ENCODE peak calls at places on chromosomes 16 and 17, in nine cellular contexts. V is endothelial cell of umbilical vein, N is uterus, Z is IMR-90, B is transverse colon, O is A549, L is stomach, F is esophagus muscularis mucosa, X is HepG2. D is an unnamed sample.

GRCh38 chr17:32569171-32570080 is 82.6 kb downstream of the CDK5R1 start:
- DNase-seq in V (peak; percentile 5), N (no peak), Z (no peak), B (no peak), O (no peak), L (no peak), F (no peak), X (no peak), D (no peak)

GRCh38 chr16:27826081-27826892 is 237.2 kb downstream of the GSG1L start:
- DNase-seq in V (no peak), N (no peak), Z (no peak), B (no peak), O (no peak), L (no peak), F (no peak), X (no peak), D (no peak)

GRCh38 chr17:66885417-66885816 is 50.5 kb downstream of the CACNG5 start:
- DNase-seq in V (no peak), N (no peak), Z (peak; percentile 2), B (no peak), O (no peak), L (no peak), F (no peak), X (no peak), D (no peak)

GRCh38 chr17:17590883-17591407 is 563 bp downstream of the PEMT start:
- DNase-seq in V (no peak), N (peak; percentile 31), Z (no peak), B (no peak), O (no peak), L (no peak), F (no peak), X (no peak), D (no peak)

GRCh38 chr17:2911035-2911754 is 115.0 kb downstream of the RAP1GAP2 start:
- DNase-seq in V (no peak), N (no peak), Z (no peak), B (no peak), O (no peak), L (no peak), F (no peak), X (no peak), D (no peak)

GRCh38 chr17:43611230-43611969 is 50.3 kb downstream of the MEOX1 start:
- DNase-seq in V (no peak), N (no peak), Z (no peak), B (no peak), O (peak; percentile 50), L (no peak), F (no peak), X (no peak), D (no peak)

GRCh38 chr17:75352079-75352569 is 53.4 kb downstream of the GRB2 start:
- DNase-seq in V (no peak), N (no peak), Z (no peak), B (no peak), O (peak; percentile 24), L (peak; percentile 52), F (no peak), X (no peak), D (no peak)

GRCh38 chr16:2429771-2430663 is 770 bp downstream of the CCNF start:
- DNase-seq in V (peak; percentile 21), N (no peak), Z (peak; percentile 19), B (no peak), O (no peak), L (no peak), F (no peak), X (peak; percentile 54), D (no peak)

GRCh38 chr17:44039829-44040635 is 25.3 kb upstream of the TMEM101 start:
- DNase-seq in V (no peak), N (no peak), Z (peak; percentile 49), B (no peak), O (no peak), L (no peak), F (no peak), X (no peak), D (no peak)

GRCh38 chr17:42249681-42250446 is 26.3 kb downstream of the STAT5B start:
- DNase-seq in V (no peak), N (no peak), Z (no peak), B (no peak), O (no peak), L (no peak), F (no peak), X (no peak), D (no peak)

GRCh38 chr16:4404967-4405696 is 11.3 kb downstream of the CORO7 start:
- DNase-seq in V (no peak), N (no peak), Z (no peak), B (no peak), O (no peak), L (no peak), F (no peak), X (no peak), D (no peak)

GRCh38 chr17:70171159-70171558 is 1.8 kb downstream of the KCNJ2 start:
- DNase-seq in V (peak; percentile 69), N (no peak), Z (no peak), B (no peak), O (no peak), L (no peak), F (no peak), X (no peak), D (no peak)

GRCh38 chr16:27452569-27453475 is 50.8 kb downstream of the IL21R start:
- DNase-seq in V (no peak), N (no peak), Z (no peak), B (no peak), O (no peak), L (no peak), F (no peak), X (no peak), D (no peak)

DNA sequence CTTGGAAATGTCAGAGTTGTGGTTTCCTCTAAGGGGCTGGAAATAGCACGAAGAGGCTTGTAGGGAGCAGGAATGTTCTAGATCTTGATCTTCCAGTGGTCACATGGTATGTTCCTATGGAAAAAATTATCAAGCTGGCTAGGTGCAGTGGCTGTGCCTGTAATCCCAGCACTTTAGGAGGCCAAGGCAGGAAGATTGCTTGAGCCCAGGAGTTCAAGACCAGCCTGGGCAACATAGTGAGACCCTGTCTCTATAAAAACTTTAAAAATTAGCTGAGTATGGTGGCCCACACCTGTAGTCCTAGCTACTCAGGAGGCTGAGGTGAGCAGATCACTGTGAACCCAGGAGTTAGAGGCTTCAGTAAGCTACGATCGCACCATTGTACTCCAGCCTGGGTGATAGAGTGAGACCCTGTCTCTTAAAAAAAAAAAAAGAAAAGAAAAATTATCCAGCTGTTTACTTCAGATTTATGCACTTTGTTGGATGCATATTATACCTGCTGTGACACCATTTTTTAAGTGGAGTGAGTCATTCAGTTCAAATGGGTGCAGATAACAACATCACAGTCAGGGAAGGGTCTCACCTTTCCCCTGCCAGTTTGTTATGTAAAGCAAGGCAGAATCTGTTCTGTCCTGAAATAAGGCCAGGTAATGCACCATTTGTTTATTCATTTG is 65.7 kb upstream of the LYRM9 start:
- DNase-seq in V (no peak), N (no peak), Z (no peak), B (no peak), O (no peak), L (no peak), F (no peak), X (no peak), D (no peak)
- TF ChIP-seq POLR2A in V (no peak), N (no peak), Z (no peak), B (no peak), O (no peak), L (no peak), F (no peak), X (no peak), D (no peak)

GRCh38 chr16:83994087-83994486 is 26.0 kb downstream of the NECAB2 start:
- DNase-seq in V (no peak), N (no peak), Z (peak; percentile 95), B (no peak), O (peak; percentile 71), L (no peak), F (no peak), X (peak; percentile 75), D (no peak)

GRCh38 chr16:83995756-83996155 is 27.7 kb downstream of the NECAB2 start:
- DNase-seq in V (no peak), N (no peak), Z (peak; percentile 10), B (peak; percentile 17), O (no peak), L (peak; percentile 57), F (no peak), X (no peak), D (peak; percentile 31)

GRCh38 chr16:83996481-83997252 is 28.6 kb downstream of the NECAB2 start:
- DNase-seq in V (no peak), N (no peak), Z (no peak), B (no peak), O (no peak), L (no peak), F (no peak), X (no peak), D (no peak)

GRCh38 chr16:83992624-83993023 is 24.6 kb downstream of the NECAB2 start:
- DNase-seq in V (no peak), N (peak; percentile 27), Z (peak; percentile 71), B (no peak), O (no peak), L (no peak), F (no peak), X (no peak), D (peak; percentile 58)

DNA sequence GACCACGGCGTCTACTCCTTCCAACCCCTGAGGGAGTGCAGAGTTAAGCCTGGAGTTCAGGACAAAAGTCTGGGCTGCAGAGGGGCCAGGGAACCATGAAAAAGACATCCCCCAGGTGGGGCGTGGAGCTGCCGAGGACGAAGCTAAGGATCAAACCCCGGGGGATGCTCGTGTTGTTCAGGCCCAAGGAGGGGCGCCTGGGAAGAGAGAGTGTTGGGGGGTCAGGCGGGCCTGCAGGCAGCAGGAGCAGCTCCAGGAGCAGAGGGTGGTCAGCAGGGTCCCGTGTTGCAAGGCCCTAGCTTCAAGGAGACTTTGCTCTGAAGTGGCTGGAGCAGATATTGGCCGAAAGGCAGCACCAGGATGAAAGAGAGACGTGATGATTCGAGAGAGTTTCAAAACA is 26.7 kb downstream of the NECAB2 start:
- DNase-seq in V (no peak), N (no peak), Z (peak; percentile 22), B (no peak), O (no peak), L (no peak), F (no peak), X (no peak), D (no peak)
- TF ChIP-seq CTCF in V (no peak), N (no peak), Z (no peak), B (no peak), O (no peak), L (no peak), F (no peak), X (no peak), D (no peak)

GRCh38 chr17:19378416-19379293 is at the start of gene MAPK7:
- DNase-seq in V (no peak), N (no peak), Z (no peak), B (peak; percentile 31), O (no peak), L (no peak), F (no peak), X (no peak), D (no peak)
- TF ChIP-seq POLR2A in V (no peak), N (peak; percentile 58), Z (no peak), B (peak; percentile 49), O (peak; percentile 13), L (no peak), F (peak; percentile 54), X (no peak), D (peak; percentile 30)

DNA sequence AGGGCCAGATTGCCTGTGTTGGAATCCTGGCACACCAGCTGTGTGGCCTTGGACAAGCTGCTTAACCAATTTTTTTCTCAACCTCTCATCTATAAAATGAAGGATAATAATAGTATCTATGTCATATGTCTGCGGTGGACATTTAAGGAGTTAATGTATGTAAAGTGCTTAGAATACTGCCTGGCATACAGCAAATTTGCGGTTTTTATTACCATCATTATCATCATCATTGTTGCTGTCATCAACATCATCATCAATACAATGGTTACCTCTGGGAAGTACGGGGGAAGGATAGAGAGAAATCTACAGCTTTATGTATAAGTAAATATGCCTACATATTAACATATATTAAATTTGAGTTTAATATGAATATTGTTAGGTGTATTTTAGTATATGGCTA is 37.1 kb upstream of the COX10 start:
- DNase-seq in V (no peak), N (no peak), Z (no peak), B (no peak), O (no peak), L (no peak), F (no peak), X (no peak), D (no peak)
- TF ChIP-seq CTCF in V (no peak), N (no peak), Z (no peak), B (no peak), O (no peak), L (no peak), F (no peak), X (no peak), D (no peak)